ENCODE peak calls at places on chromosomes 3 and 15, in four cellular contexts. F, L, G and D are unnamed samples.

GRCh38 chr15:77623878-77624524 is 8.7 kb downstream of the LINGO1 start:
- DNase-seq in G (no peak), L (no peak), F (no peak), D (no peak)

GRCh38 chr15:43958894-43959330 is 132.1 kb downstream of the WDR76 start:
- DNase-seq in G (no peak), L (no peak), F (no peak), D (peak)

GRCh38 chr3:68504185-68504584 is 428.2 kb downstream of the TAFA4 start:
- DNase-seq in L (no peak), F (no peak), G (no peak), D (no peak)

GRCh38 chr3:71962561-71963240 is 177.8 kb upstream of the PROK2 start:
- DNase-seq in F (no peak), L (no peak), G (no peak), D (peak)

GRCh38 chr3:187736418-187736871 is 8.8 kb downstream of the BCL6 start:
- DNase-seq in L (no peak), F (no peak), G (no peak), D (peak)

GRCh38 chr3:150743508-150743907 is 19.5 kb downstream of the SIAH2 start:
- DNase-seq in G (no peak), F (no peak), L (no peak), D (peak)

GRCh38 chr15:93179072-93179471 is 90.1 kb upstream of the RGMA start:
- DNase-seq in L (peak), F (no peak), G (peak), D (no peak)

GRCh38 chr3:122123885-122124284 is 59.6 kb upstream of the CASR start:
- DNase-seq in L (no peak), G (no peak), F (no peak), D (no peak)

GRCh38 chr15:68210821-68211655 is 5.9 kb upstream of the CALML4 start:
- DNase-seq in G (no peak), L (peak), F (no peak), D (peak)

GRCh38 chr3:52529376-52530333 is 4.0 kb downstream of the NT5DC2 start:
- DNase-seq in L (no peak), F (no peak), G (no peak), D (peak)

GRCh38 chr3:55089211-55089610 is 161.4 kb upstream of the LRTM1 start:
- DNase-seq in G (no peak), F (no peak), L (no peak), D (peak)

GRCh38 chr3:113200946-113201345 is 10.4 kb upstream of the BOC start:
- DNase-seq in L (no peak), F (no peak), G (no peak), D (no peak)

GRCh38 chr3:16090013-16090412 is 84.5 kb upstream of the GALNT15 start:
- DNase-seq in L (no peak), G (no peak), F (peak), D (peak)

GRCh38 chr15:70197945-70198361 is 100.2 kb upstream of the TLE3 start:
- DNase-seq in L (no peak), G (no peak), F (peak), D (no peak)

GRCh38 chr3:110647586-110647985 is 424.0 kb upstream of the NECTIN3 start:
- DNase-seq in L (no peak), G (no peak), F (no peak), D (no peak)

GRCh38 chr3:10561162-10561561 is 55.8 kb upstream of the ATP2B2 start:
- DNase-seq in G (no peak), F (no peak), L (no peak), D (no peak)

GRCh38 chr3:51710631-51711351 is 3.9 kb downstream of the GRM2 start:
- DNase-seq in F (no peak), G (no peak), L (no peak), D (no peak)

GRCh38 chr3:72888546-72889309 is 882 bp downstream of the GXYLT2 start:
- DNase-seq in F (peak), G (no peak), L (no peak), D (peak)

GRCh38 chr15:77907824-77908751 is 169.4 kb downstream of the TBC1D2B start:
- DNase-seq in L (peak), G (no peak), F (peak), D (peak)

GRCh38 chr3:49998326-49998725 is 58.4 kb downstream of the RBM6 start:
- DNase-seq in L (no peak), G (no peak), F (no peak), D (peak)
- TF ChIP-seq MXI1 in L (no peak), G (no peak), F (no peak), D (no peak)

GRCh38 chr15:56917652-56918045 is 795 bp upstream of the TCF12 start:
- DNase-seq in G (no peak), L (no peak), F (no peak), D (no peak)

GRCh38 chr15:56919708-56920637 is 1.5 kb downstream of the TCF12 start:
- DNase-seq in L (no peak), F (peak), G (no peak), D (peak)

GRCh38 chr15:56918907-56919707 is 663 bp downstream of the TCF12 start:
- DNase-seq in F (peak), G (no peak), L (peak), D (peak)

GRCh38 chr15:56916825-56917477 is 1.5 kb upstream of the TCF12 start:
- DNase-seq in F (no peak), L (peak), G (no peak), D (no peak)

DNA sequence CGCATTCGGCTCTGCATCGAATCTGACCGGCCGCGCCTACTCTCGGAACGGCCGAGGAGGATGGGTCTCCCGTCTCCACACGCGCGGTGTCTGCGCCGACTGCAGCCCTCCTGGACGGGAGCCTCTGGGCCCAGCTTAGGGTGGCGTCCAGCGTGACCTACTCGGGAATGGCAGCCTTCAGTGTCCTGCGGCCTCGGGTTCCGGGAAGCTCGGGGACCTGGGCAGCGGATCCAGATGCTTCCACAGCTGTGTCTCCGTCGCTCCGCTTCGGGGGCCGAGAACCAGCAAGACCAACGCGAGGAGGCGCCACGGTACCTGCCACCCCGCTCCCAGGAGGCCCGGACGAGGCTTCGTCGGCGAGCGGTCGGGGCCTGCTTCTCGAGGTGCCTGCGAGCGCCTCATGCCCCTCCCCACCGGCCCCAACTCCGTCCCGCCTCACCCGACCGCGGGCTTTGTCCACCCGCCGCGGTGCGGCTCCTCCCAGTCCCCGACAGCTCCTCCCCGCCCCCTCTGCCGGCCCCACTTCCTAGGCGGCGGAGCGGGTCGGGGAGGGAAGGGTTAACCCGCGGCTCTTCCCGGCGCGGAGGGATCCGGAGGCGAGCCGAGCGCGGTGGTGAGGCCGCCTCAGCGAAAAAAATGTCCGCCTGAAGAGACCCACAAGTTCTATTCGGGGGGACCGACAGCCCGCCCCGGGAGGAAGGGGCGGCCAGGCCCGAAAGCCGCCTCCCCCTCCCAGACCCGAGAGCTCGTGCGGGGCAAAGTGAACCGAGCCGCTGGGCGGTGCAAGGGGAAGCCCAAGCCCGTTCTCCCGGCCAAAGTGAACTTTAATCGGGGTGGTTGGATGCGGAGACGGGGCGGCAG is at the start of gene TCF12:
- DNase-seq in G (peak), L (peak), F (peak), D (peak)
- TF ChIP-seq POLR2A in G (peak), L (peak), F (peak), D (peak)

DNA sequence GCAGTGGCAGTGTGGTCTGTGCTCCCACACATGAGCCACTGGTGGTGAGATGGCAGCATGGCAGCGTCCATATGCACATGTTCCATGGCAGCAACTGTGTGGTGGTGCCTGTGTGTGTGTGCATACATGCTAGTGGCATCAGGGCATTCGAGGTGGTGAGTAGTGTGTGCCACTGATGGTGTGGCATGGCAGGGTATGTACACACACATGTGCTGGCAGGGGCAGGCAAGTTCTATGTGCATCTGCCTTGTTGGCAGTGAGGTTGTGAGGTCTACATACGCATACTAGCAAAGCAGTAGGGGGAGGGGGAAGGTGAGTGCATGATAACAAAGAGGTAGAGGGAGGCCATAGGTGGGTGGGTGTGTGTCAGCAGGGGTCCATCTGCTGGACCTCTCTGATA is 378.7 kb downstream of the C3orf38 start:
- DNase-seq in L (no peak), G (no peak), F (no peak), D (no peak)
- TF ChIP-seq MXI1 in L (no peak), G (no peak), F (no peak), D (no peak)

GRCh38 chr3:178369006-178369405 is 167.2 kb upstream of the KCNMB2 start:
- DNase-seq in G (no peak), F (no peak), L (no peak), D (no peak)
- TF ChIP-seq POLR2A in G (no peak), F (no peak), L (no peak), D (no peak)

GRCh38 chr15:45641374-45641778 is 6.5 kb downstream of the SQOR start:
- DNase-seq in L (no peak), F (peak), G (no peak), D (peak)
- TF ChIP-seq MXI1 in L (no peak), F (no peak), G (no peak), D (no peak)